ENCODE peak calls at places on chromosomes 3 and 15, in four cellular contexts. R is uterus, G is neural crest cell, T is stomach. Z is an unnamed sample.

GRCh38 chr15:90994059-90994416 is 297 bp downstream of the PRC1 start:
- DNase-seq in R (no peak), G (peak), T (peak), Z (no peak)

GRCh38 chr3:168054447-168054846 is 41.3 kb downstream of the GOLIM4 start:
- DNase-seq in R (no peak), G (no peak), T (no peak), Z (no peak)

GRCh38 chr3:159872374-159873109 is 116.1 kb upstream of the IL12A start:
- DNase-seq in R (no peak), G (no peak), T (no peak), Z (no peak)

GRCh38 chr3:187713504-187713903 is 11.1 kb upstream of the RTP2 start:
- DNase-seq in R (no peak), G (no peak), T (no peak), Z (no peak)

GRCh38 chr15:101482526-101483371 is 6.8 kb downstream of the PCSK6 start:
- DNase-seq in R (no peak), G (no peak), T (no peak), Z (no peak)

GRCh38 chr3:146058241-146058640 is 102.7 kb downstream of the PLOD2 start:
- DNase-seq in R (no peak), G (no peak), T (no peak), Z (no peak)

GRCh38 chr3:72258786-72259185 is 473.8 kb upstream of the PROK2 start:
- DNase-seq in R (no peak), G (no peak), T (no peak), Z (no peak)

GRCh38 chr3:35664460-35664919 is 25.2 kb downstream of the ARPP21 start:
- DNase-seq in R (no peak), G (no peak), T (peak), Z (no peak)

GRCh38 chr15:75840659-75841058 is 2.6 kb upstream of the UBE2Q2 start:
- DNase-seq in R (peak), G (no peak), T (no peak), Z (no peak)

GRCh38 chr15:49953421-49953820 is 165.6 kb downstream of the ATP8B4 start:
- DNase-seq in R (no peak), G (no peak), T (no peak), Z (no peak)

GRCh38 chr15:96626936-96627577 is 296.6 kb downstream of the NR2F2 start:
- DNase-seq in R (peak), G (peak), T (no peak), Z (no peak)

GRCh38 chr3:189995129-189995528 is 125.6 kb downstream of the P3H2 start:
- DNase-seq in R (no peak), G (no peak), T (no peak), Z (no peak)

GRCh38 chr3:195411831-195412230 is 31.0 kb downstream of the ACAP2 start:
- DNase-seq in R (no peak), G (no peak), T (no peak), Z (no peak)

GRCh38 chr3:32176989-32177701 is 61.3 kb upstream of the CMTM8 start:
- DNase-seq in R (no peak), G (peak), T (peak), Z (no peak)

GRCh38 chr3:113927556-113927955 is 20.3 kb upstream of the ZDHHC23 start:
- DNase-seq in R (no peak), G (no peak), T (no peak), Z (no peak)

GRCh38 chr15:85404922-85405293 is 24.5 kb downstream of the AKAP13 start:
- DNase-seq in R (no peak), G (no peak), T (no peak), Z (no peak)

GRCh38 chr15:29569533-29570092 is 252.7 kb downstream of the TJP1 start:
- DNase-seq in R (no peak), G (peak), T (no peak), Z (no peak)

GRCh38 chr15:39835550-39835949 is 52.9 kb upstream of the FSIP1 start:
- DNase-seq in R (no peak), G (no peak), T (no peak), Z (no peak)

GRCh38 chr3:133663569-133664313 is 2.0 kb upstream of the TOPBP1 start:
- DNase-seq in R (no peak), G (peak), T (no peak), Z (peak)

DNA sequence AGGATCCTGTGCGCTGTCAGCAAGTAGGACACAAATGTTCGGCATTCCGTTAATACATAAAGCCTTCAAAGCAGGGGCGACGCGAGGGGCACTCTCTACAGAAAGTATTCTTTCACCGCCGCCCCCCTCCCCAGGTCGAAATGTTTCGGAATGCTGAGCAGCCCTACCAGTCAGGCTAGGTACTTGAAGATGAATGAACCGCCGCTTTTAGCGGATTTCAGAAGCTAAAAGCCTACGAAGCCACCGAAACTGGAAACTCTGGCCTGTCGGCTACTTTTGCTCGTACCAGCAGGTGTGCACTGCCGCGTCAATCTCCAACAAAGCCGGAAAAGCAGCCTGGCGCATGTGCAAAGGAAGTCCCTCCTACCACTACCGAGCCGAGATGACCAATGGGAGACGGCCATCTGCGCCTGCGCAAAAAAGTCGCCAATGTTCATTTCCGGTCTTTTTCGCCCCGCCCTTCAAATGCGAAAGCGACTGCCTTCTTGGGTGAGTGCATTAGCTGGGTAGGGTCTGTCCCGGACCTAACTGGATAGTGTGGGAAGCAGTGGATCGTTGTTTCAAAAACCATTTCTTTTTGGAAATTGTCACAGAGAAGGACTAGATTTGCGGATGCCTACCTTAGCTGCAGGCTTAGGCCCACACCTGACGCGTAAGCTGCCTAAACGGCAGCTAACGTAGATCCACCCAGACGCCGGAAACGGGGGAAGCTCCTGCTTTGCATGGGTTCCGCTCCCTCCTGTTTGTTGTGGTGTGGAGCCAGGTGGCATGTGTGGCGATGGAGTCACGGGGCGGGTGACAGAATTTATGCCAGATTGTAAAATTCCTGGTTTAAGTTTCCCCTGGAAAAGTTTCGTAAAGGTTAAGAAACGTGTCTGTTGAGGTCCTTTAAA is at the start of gene WDR5B:
- DNase-seq in R (peak), G (peak), T (peak), Z (peak)
- TF ChIP-seq CTCF in R (peak), G (peak), T (no peak), Z (no peak)

GRCh38 chr3:161854232-161854771 is 357.7 kb downstream of the OTOL1 start:
- DNase-seq in R (no peak), G (peak), T (peak), Z (no peak)
- TF ChIP-seq CTCF in R (no peak), G (peak), T (no peak), Z (peak)

DNA sequence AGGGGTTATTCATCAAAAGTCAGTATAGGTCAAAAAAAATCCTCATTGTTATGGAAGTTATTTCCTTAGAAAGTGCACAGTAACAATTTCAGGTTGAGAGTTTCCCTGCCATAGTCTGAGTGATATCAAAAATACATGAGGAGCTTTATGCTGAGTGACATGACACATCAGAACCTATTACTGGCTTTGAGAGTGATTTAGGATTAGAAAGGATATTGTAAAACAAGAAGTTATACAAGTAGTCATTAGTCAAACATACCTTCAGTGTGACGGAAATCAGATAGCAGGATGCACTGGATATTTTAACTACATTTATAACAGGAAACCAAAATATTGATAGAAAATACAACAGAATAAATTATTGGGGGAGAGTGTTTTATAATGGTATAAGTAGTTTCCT is 471.1 kb downstream of the VGLL3 start:
- DNase-seq in R (no peak), G (no peak), T (no peak), Z (no peak)
- TF ChIP-seq CTCF in R (no peak), G (no peak), T (no peak), Z (no peak)

GRCh38 chr3:46464326-46465195 is at the start of gene LTF:
- DNase-seq in R (no peak), G (no peak), T (no peak), Z (no peak)
- TF ChIP-seq CTCF in R (no peak), G (no peak), T (no peak), Z (no peak)

DNA sequence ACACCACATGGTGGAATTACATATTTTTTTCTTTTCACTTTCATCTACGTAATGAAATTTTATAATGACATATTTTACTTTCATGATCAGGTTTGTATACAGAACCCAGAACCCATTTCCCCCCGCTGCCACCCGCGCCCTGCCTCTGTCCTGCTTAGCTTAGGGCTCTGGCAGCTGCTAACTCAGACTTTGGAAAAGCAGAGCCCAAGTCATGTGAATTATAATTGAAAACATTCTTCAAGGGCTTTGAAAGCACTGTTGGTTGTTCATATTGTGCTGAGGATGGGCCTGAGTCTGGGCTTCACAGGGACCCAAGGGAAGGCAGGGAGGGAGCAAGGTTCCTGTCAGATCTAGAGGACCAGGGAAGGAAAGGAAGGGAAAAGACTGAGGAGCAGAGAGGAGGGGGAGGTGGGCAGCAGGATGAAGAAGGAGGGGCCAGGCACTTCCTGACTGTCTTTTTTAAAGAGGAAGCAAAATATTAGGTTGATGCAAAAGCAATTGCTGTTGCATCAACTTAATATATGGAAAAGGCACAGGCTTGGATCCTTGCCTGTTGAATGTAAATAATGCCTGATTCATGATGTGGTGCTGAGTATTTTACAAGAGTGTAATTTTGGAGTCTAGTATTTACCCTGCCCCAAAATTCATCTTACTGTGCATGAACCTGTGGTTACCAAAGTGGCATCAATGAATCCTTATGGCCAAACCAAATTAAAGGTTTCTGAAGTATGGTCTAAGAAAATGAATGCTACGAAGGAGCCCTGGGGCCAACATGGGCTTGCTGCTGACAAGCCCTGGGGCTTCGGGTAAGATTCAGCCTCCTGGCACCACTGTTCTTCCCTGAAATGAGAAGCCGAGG is 136.4 kb downstream of the MEX3B start:
- DNase-seq in R (no peak), G (no peak), T (no peak), Z (no peak)
- TF ChIP-seq CTCF in R (no peak), G (no peak), T (no peak), Z (no peak)

DNA sequence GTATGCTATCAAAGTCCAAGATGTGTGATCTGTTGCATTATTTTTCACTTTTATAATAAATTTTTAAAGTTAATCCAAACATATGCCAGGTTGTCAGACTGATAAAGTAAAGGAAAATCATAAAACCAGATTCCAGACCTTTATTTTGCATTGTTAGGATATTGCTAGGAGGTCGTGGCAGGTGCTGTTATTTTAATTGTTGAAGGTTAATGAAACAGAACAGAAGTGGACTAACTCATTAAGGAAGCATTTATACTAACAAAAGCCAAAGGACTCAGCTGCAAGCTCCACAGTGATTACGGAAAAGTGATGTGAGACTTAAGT is 63.1 kb downstream of the DCLK3 start:
- DNase-seq in R (no peak), G (no peak), T (no peak), Z (no peak)
- TF ChIP-seq CTCF in R (no peak), G (peak), T (no peak), Z (no peak)

DNA sequence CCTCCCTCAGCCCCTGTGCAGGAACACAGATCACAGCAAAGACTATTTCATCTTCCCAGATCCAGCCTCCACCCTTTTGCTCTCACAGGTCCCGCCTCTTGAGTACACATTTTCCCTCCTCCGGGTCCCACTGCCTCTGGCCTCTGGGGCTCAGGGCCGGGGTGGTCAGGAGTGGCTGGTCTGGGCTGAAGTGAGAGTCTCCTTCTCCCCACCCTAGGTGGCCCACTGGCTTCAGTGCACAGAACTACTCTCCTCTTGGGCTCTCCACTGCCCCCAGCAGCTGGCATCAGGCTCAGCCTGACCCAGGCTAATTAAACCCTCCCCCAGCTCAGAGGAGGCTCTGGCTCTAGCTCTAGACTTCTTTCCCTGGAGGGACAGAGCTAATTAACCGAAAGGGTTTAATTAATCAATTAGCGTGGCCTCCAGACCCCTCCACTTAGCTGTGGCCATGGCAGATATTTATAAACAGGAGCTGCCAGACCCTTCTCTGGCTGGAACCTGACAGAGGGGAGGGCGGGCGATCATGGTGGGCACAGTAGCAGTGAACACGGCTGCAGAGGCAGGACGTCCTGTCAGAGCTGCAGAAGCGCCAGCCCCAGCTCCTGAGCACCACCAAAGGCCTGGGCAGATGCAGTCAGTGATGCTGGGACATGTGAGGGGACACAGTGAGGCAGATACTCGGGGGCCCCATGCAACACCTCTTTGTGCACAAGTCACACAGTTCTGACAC is 15.1 kb downstream of the DUSP7 start:
- DNase-seq in R (no peak), G (no peak), T (no peak), Z (peak)
- TF ChIP-seq CTCF in R (no peak), G (no peak), T (no peak), Z (peak)

GRCh38 chr3:33420966-33421365 is 19.2 kb downstream of the UBP1 start:
- DNase-seq in R (no peak), G (no peak), T (no peak), Z (no peak)
- TF ChIP-seq CTCF in R (no peak), G (no peak), T (no peak), Z (no peak)

GRCh38 chr3:152073267-152073666 is 195.5 kb upstream of the MBNL1 start:
- DNase-seq in R (no peak), G (no peak), T (no peak), Z (no peak)
- TF ChIP-seq CTCF in R (peak), G (no peak), T (no peak), Z (no peak)